ENCODE peak calls at places on chromosomes 3 and 15, in nine cellular contexts. U, O, N, H, Y, E, Z, F and K are unnamed samples.
A peak's percentile ranks its signal among the peaks of the same experiment; 100 is the strongest.

GRCh38 chr15:81480645-81481053 is 106.6 kb upstream of the TMC3 start:
- DNase-seq in U (peak; percentile 50), O (peak; percentile 29), N (peak; percentile 75), H (peak; percentile 90), Y (peak; percentile 70), E (peak; percentile 32), Z (peak; percentile 27), F (peak; percentile 48), K (no peak)

GRCh38 chr3:150371741-150372254 is 36.3 kb upstream of the TSC22D2 start:
- DNase-seq in U (peak; percentile 100), O (peak; percentile 100), N (peak; percentile 14), H (peak; percentile 68), Y (no peak), E (no peak), Z (peak; percentile 58), F (peak; percentile 75), K (peak; percentile 98)

GRCh38 chr3:28151608-28152228 is 89.7 kb upstream of the CMC1 start:
- DNase-seq in U (no peak), O (no peak), N (peak; percentile 9), H (no peak), Y (no peak), E (no peak), Z (no peak), F (no peak), K (no peak)

GRCh38 chr3:62592408-62592807 is 219.1 kb upstream of the FEZF2 start:
- DNase-seq in U (no peak), O (no peak), N (no peak), H (no peak), Y (no peak), E (no peak), Z (no peak), F (no peak), K (no peak)

GRCh38 chr3:141915766-141916165 is 39.3 kb downstream of the ATP1B3 start:
- DNase-seq in U (no peak), O (no peak), N (no peak), H (no peak), Y (no peak), E (no peak), Z (no peak), F (no peak), K (no peak)

GRCh38 chr3:123202451-123202850 is 708 bp downstream of the SEC22A start:
- DNase-seq in U (peak; percentile 12), O (no peak), N (peak; percentile 23), H (peak; percentile 28), Y (peak; percentile 18), E (peak; percentile 44), Z (peak; percentile 14), F (peak; percentile 14), K (no peak)

GRCh38 chr3:191066669-191067068 is 132.4 kb upstream of the OSTN start:
- DNase-seq in U (peak; percentile 96), O (peak; percentile 70), N (no peak), H (no peak), Y (no peak), E (no peak), Z (no peak), F (no peak), K (peak; percentile 44)

GRCh38 chr3:15428539-15428938 is 1.1 kb downstream of the EAF1 start:
- DNase-seq in U (peak; percentile 95), O (peak; percentile 60), N (no peak), H (no peak), Y (peak; percentile 17), E (no peak), Z (peak; percentile 26), F (peak; percentile 58), K (peak; percentile 76)

GRCh38 chr3:126661532-126661931 is 6.6 kb upstream of the TXNRD3 start:
- DNase-seq in U (no peak), O (no peak), N (no peak), H (no peak), Y (no peak), E (no peak), Z (no peak), F (no peak), K (no peak)

GRCh38 chr3:62109534-62109933 is 263.8 kb downstream of the FEZF2 start:
- DNase-seq in U (peak; percentile 50), O (peak; percentile 63), N (no peak), H (no peak), Y (no peak), E (no peak), Z (no peak), F (peak; percentile 92), K (no peak)

GRCh38 chr3:111768571-111769100 is 90.4 kb upstream of the PHLDB2 start:
- DNase-seq in U (peak; percentile 98), O (peak; percentile 94), N (no peak), H (no peak), Y (no peak), E (no peak), Z (no peak), F (peak; percentile 47), K (peak; percentile 63)

GRCh38 chr3:122857019-122857418 is 62.1 kb downstream of the SLC49A4 start:
- DNase-seq in U (peak; percentile 41), O (no peak), N (no peak), H (no peak), Y (no peak), E (no peak), Z (no peak), F (peak; percentile 66), K (no peak)

GRCh38 chr15:69553686-69554085 is 101.1 kb downstream of the RPLP1 start:
- DNase-seq in U (no peak), O (no peak), N (no peak), H (no peak), Y (no peak), E (no peak), Z (no peak), F (no peak), K (no peak)

GRCh38 chr3:13009132-13009945 is 63.9 kb downstream of the IQSEC1 start:
- DNase-seq in U (no peak), O (no peak), N (no peak), H (peak; percentile 95), Y (peak; percentile 88), E (no peak), Z (peak; percentile 36), F (no peak), K (no peak)

GRCh38 chr3:54874816-54875556 is 52.9 kb downstream of the LRTM1 start:
- DNase-seq in U (no peak), O (no peak), N (no peak), H (no peak), Y (no peak), E (no peak), Z (no peak), F (no peak), K (no peak)

GRCh38 chr3:192516850-192517249 is 210.5 kb downstream of the FGF12 start:
- DNase-seq in U (no peak), O (no peak), N (no peak), H (no peak), Y (no peak), E (no peak), Z (no peak), F (no peak), K (no peak)

GRCh38 chr15:78450285-78450858 is 12.4 kb downstream of the IREB2 start:
- DNase-seq in U (no peak), O (no peak), N (no peak), H (no peak), Y (no peak), E (no peak), Z (no peak), F (no peak), K (no peak)

GRCh38 chr3:190697901-190698300 is 164.6 kb downstream of the GMNC start:
- DNase-seq in U (peak; percentile 76), O (no peak), N (no peak), H (no peak), Y (no peak), E (no peak), Z (no peak), F (peak; percentile 71), K (no peak)

GRCh38 chr15:64461577-64462162 is 1.3 kb downstream of the ZNF609 start:
- DNase-seq in U (peak; percentile 28), O (no peak), N (no peak), H (no peak), Y (no peak), E (peak; percentile 67), Z (peak; percentile 93), F (peak; percentile 35), K (no peak)

GRCh38 chr15:74808073-74808839 is 4.4 kb upstream of the LMAN1L start:
- DNase-seq in U (peak; percentile 61), O (no peak), N (peak; percentile 85), H (no peak), Y (no peak), E (no peak), Z (no peak), F (no peak), K (no peak)

GRCh38 chr15:79185199-79185598 is 94.6 kb upstream of the RASGRF1 start:
- DNase-seq in U (no peak), O (no peak), N (peak; percentile 12), H (peak; percentile 56), Y (peak; percentile 21), E (no peak), Z (peak; percentile 38), F (no peak), K (no peak)

GRCh38 chr3:141553055-141553454 is 66.2 kb downstream of the RASA2 start:
- DNase-seq in U (no peak), O (no peak), N (no peak), H (peak; percentile 34), Y (no peak), E (no peak), Z (no peak), F (no peak), K (no peak)

GRCh38 chr3:57972421-57973111 is 35.7 kb upstream of the FLNB start:
- DNase-seq in U (peak; percentile 43), O (no peak), N (no peak), H (peak; percentile 56), Y (peak; percentile 26), E (no peak), Z (no peak), F (no peak), K (no peak)

GRCh38 chr3:171018151-171018935 is 8.2 kb downstream of the SLC2A2 start:
- DNase-seq in U (no peak), O (no peak), N (no peak), H (no peak), Y (no peak), E (no peak), Z (peak; percentile 34), F (no peak), K (no peak)

GRCh38 chr3:119240101-119240581 is 537 bp downstream of the B4GALT4 start:
- DNase-seq in U (peak; percentile 4), O (no peak), N (peak; percentile 33), H (peak; percentile 57), Y (no peak), E (peak; percentile 58), Z (peak; percentile 19), F (no peak), K (no peak)

GRCh38 chr3:51024765-51025681 is 350.3 kb downstream of the DOCK3 start:
- DNase-seq in U (no peak), O (no peak), N (no peak), H (peak; percentile 79), Y (no peak), E (peak; percentile 57), Z (no peak), F (no peak), K (no peak)